ENCODE peak calls at places on chromosomes 6 and 20, in five cellular contexts. A, O, M, P and R are unnamed samples.

GRCh38 chr6:105431226-105431625 is 28.3 kb upstream of the PREP start:
- DNase-seq in A (peak; percentile 73), O (peak; percentile 56), M (no peak), P (peak; percentile 19), R (peak; percentile 58)

GRCh38 chr6:18241208-18241836 is 23.0 kb downstream of the DEK start:
- DNase-seq in A (peak; percentile 23), O (no peak), M (no peak), P (no peak), R (no peak)

GRCh38 chr6:19320066-19320465 is 517.1 kb upstream of the ID4 start:
- DNase-seq in A (no peak), O (peak; percentile 37), M (no peak), P (no peak), R (no peak)

GRCh38 chr6:109015185-109015584 is 79.5 kb downstream of the SESN1 start:
- DNase-seq in A (no peak), O (no peak), M (no peak), P (no peak), R (no peak)

GRCh38 chr6:105875974-105876640 is 210.0 kb upstream of the PRDM1 start:
- DNase-seq in A (no peak), O (no peak), M (no peak), P (no peak), R (peak; percentile 82)

GRCh38 chr6:87702589-87702945 is 534 bp upstream of the AKIRIN2 start:
- DNase-seq in A (no peak), O (peak; percentile 84), M (no peak), P (peak; percentile 44), R (peak; percentile 58)

GRCh38 chr6:42100029-42100901 is 42.2 kb downstream of the C6orf132 start:
- DNase-seq in A (peak; percentile 17), O (no peak), M (no peak), P (no peak), R (no peak)

GRCh38 chr6:44260451-44261297 is 3.3 kb upstream of the SLC35B2 start:
- DNase-seq in A (no peak), O (no peak), M (no peak), P (no peak), R (no peak)

GRCh38 chr6:137820952-137821351 is 46.1 kb upstream of the TNFAIP3 start:
- DNase-seq in A (peak; percentile 23), O (no peak), M (no peak), P (no peak), R (no peak)

GRCh38 chr20:53126185-53126584 is 154.0 kb downstream of the TSHZ2 start:
- DNase-seq in A (no peak), O (peak; percentile 20), M (no peak), P (no peak), R (no peak)

GRCh38 chr6:53284901-53285300 is 63.8 kb downstream of the ELOVL5 start:
- DNase-seq in A (no peak), O (no peak), M (no peak), P (no peak), R (no peak)

GRCh38 chr6:36989264-36989663 is 3.3 kb upstream of the MTCH1 start:
- DNase-seq in A (no peak), O (no peak), M (no peak), P (no peak), R (no peak)

GRCh38 chr20:3312940-3313656 is 74.1 kb upstream of the SLC4A11 start:
- DNase-seq in A (peak; percentile 82), O (no peak), M (no peak), P (no peak), R (no peak)

GRCh38 chr6:106005013-106005412 is 81.1 kb upstream of the PRDM1 start:
- DNase-seq in A (no peak), O (no peak), M (no peak), P (no peak), R (no peak)

GRCh38 chr6:143743256-143744166 is 65.7 kb downstream of the PHACTR2 start:
- DNase-seq in A (no peak), O (peak; percentile 36), M (no peak), P (no peak), R (no peak)

GRCh38 chr6:143747347-143747842 is 69.6 kb downstream of the PHACTR2 start:
- DNase-seq in A (no peak), O (no peak), M (no peak), P (no peak), R (no peak)

GRCh38 chr6:143746202-143747119 is 68.7 kb downstream of the PHACTR2 start:
- DNase-seq in A (no peak), O (no peak), M (no peak), P (no peak), R (no peak)

GRCh38 chr6:143744593-143745151 is 66.9 kb downstream of the PHACTR2 start:
- DNase-seq in A (no peak), O (no peak), M (no peak), P (no peak), R (no peak)

DNA sequence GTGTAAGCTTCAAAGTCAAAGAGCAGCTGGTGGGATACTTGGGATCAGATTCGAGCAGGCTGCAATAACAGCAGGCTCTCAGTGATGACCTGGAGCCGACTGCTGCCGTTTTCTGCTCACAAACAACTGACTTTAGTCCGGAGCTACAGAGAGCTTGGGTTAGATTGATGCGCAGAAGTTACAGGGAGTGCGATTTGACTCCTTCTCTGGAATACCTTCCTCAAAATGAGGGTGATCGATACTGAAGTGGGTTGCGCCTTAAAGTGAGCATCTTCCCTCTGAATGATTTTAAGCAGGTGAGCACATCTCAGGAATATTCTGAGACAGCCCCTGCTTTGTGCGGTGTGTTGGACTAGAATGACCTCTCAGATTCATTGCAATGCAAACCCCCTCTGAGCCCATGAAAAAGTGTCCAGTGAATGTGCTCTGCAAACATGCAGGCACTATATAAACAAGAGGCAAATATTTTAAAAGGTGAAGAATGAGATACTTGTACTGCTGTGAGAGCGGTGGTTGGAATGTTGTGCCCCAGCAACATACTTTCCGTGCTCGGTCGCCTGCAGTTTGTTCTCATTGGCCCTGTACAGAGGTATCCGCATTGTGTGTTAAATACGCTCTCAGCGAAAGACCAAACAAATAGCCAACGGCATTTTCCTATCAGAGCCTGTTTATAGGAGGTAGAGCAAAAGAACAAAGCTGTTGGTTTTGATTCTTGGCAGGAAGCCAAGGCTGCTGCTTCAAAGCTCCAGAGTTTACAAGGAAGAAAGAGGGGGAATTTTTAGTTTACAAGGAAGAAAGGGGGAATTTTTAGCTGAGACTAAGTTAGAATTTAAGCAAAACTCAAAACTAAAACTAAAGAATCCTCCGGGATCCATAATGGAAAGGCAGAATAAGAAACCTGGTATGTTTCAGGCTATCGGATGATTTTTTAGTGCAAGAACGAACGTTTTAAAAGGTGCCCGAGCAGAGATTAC is 67.7 kb downstream of the PHACTR2 start:
- DNase-seq in A (peak; percentile 57), O (peak; percentile 65), M (no peak), P (peak; percentile 19), R (no peak)
- H3K27ac ChIP-seq in A (no peak overlapping the region), O (no peak overlapping the region), M (no peak overlapping the region), P (no peak overlapping the region), R (no peak overlapping the region)

GRCh38 chr6:146315321-146316254 is 228.0 kb upstream of the RAB32 start:
- DNase-seq in A (no peak), O (no peak), M (no peak), P (no peak), R (no peak)
- H3K4me2 ChIP-seq in A (no peak overlapping the region), O (no peak overlapping the region), M (no peak overlapping the region), P (no peak overlapping the region), R (no peak overlapping the region)

GRCh38 chr6:167825759-167826229 is 917 bp upstream of the AFDN start:
- DNase-seq in A (no peak), O (peak; percentile 90), M (no peak), P (peak; percentile 78), R (no peak)
- H3K27ac ChIP-seq in A (no peak overlapping the region), O (no peak overlapping the region), M (no peak overlapping the region), P (no peak overlapping the region), R (no peak overlapping the region)

GRCh38 chr6:149889321-149889720 is 8.6 kb downstream of the RAET1E start:
- DNase-seq in A (no peak), O (no peak), M (no peak), P (no peak), R (no peak)

GRCh38 chr6:149888113-149888512 is 9.8 kb downstream of the RAET1E start:
- DNase-seq in A (no peak), O (no peak), M (no peak), P (no peak), R (no peak)

GRCh38 chr6:149888659-149889058 is 9.3 kb downstream of the RAET1E start:
- DNase-seq in A (no peak), O (no peak), M (no peak), P (no peak), R (no peak)

GRCh38 chr6:149891259-149891658 is 6.7 kb downstream of the RAET1E start:
- DNase-seq in A (no peak), O (no peak), M (no peak), P (no peak), R (no peak)

GRCh38 chr6:149890629-149891045 is 7.3 kb downstream of the RAET1E start:
- DNase-seq in A (no peak), O (no peak), M (no peak), P (no peak), R (no peak)
- H3K4me2 ChIP-seq in A (no peak overlapping the region), O (no peak overlapping the region), M (no peak overlapping the region), P (no peak overlapping the region), R (no peak overlapping the region)

DNA sequence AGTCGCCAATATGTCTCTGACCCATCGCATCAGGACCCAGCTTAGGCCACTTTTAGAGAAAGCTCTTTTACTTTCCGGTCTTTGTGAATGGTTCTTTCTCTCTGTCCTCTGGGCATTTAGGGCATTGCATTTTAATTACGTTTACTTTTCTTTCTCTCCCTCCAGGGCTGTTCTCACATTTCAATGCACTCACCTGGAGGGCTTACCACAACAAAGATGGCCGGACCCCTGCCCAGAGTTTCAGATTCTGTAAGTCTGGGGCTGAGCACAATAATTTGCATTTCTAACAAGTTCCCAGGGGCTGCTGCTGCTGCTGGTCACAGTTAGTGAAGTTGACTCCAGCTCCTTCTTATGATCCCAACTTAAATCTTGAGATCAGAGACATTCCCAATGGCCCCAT is 3.0 kb downstream of the ANKRD66 start:
- DNase-seq in A (no peak), O (peak; percentile 40), M (no peak), P (no peak), R (no peak)
- H3K27ac ChIP-seq in A (no peak overlapping the region), O (peak overlapping the region; percentile 49), M (no peak overlapping the region), P (no peak overlapping the region), R (no peak overlapping the region)